ENCODE peak calls at places on chromosomes 2 and 18, in four cellular contexts. U, L, V and B are unnamed samples.

GRCh38 chr2:63888490-63889402 is 47.0 kb downstream of the UGP2 start:
- DNase-seq in V (peak), L (no peak), U (peak), B (peak)

GRCh38 chr2:102522169-102522568 is 49.1 kb downstream of the SLC9A4 start:
- DNase-seq in U (no peak), V (no peak), L (no peak), B (no peak)

GRCh38 chr2:239192456-239192855 is 208.4 kb downstream of the HDAC4 start:
- DNase-seq in U (no peak), L (no peak), V (no peak), B (no peak)

GRCh38 chr2:168216351-168217005 is 30.9 kb downstream of the STK39 start:
- DNase-seq in L (no peak), U (no peak), V (no peak), B (no peak)

GRCh38 chr2:98369710-98370239 is 23.5 kb downstream of the CNGA3 start:
- DNase-seq in U (no peak), L (no peak), V (no peak), B (no peak)

GRCh38 chr2:23673082-23673481 is 253.8 kb downstream of the ATAD2B start:
- DNase-seq in L (no peak), V (no peak), U (no peak), B (no peak)

GRCh38 chr2:239345251-239345650 is 55.6 kb downstream of the HDAC4 start:
- DNase-seq in L (no peak), U (no peak), V (no peak), B (no peak)

GRCh38 chr2:19871836-19872235 is 29.9 kb downstream of the TTC32 start:
- DNase-seq in L (no peak), U (no peak), V (no peak), B (no peak)

GRCh38 chr2:237500681-237501424 is 13.8 kb downstream of the MLPH start:
- DNase-seq in L (no peak), V (no peak), U (no peak), B (no peak)

GRCh38 chr2:23596316-23596885 is 211.4 kb downstream of the KLHL29 start:
- DNase-seq in U (peak), L (no peak), V (no peak), B (peak)

GRCh38 chr2:193517615-193518014 is 1322.9 kb upstream of the TMEFF2 start:
- DNase-seq in V (no peak), L (no peak), U (no peak), B (no peak)

GRCh38 chr18:26335139-26335933 is 109.1 kb downstream of the TAF4B start:
- DNase-seq in V (no peak), L (no peak), U (no peak), B (no peak)

GRCh38 chr2:140643761-140644187 is 1487.0 kb downstream of the LRP1B start:
- DNase-seq in U (no peak), V (no peak), L (no peak), B (no peak)

GRCh38 chr2:211281430-211282073 is 725.2 kb downstream of the CPS1 start:
- DNase-seq in U (no peak), L (no peak), V (no peak), B (peak)

GRCh38 chr2:198114064-198114463 is 309.7 kb downstream of the PLCL1 start:
- DNase-seq in V (no peak), U (no peak), L (no peak), B (no peak)

GRCh38 chr18:65704051-65704450 is 46.8 kb upstream of the CDH7 start:
- DNase-seq in L (no peak), V (no peak), U (no peak), B (no peak)

GRCh38 chr2:238182362-238182761 is 21.1 kb downstream of the ILKAP start:
- DNase-seq in V (no peak), U (no peak), L (no peak), B (no peak)

GRCh38 chr18:51211552-51211951 is 14.1 kb upstream of the MEX3C start:
- DNase-seq in V (peak), U (no peak), L (no peak), B (no peak)

GRCh38 chr18:8930990-8931648 is 171.4 kb upstream of the NDUFV2 start:
- DNase-seq in L (no peak), V (no peak), U (no peak), B (no peak)

GRCh38 chr2:132815522-132815921 is 145.5 kb upstream of the LYPD1 start:
- DNase-seq in V (no peak), U (no peak), L (no peak), B (no peak)

GRCh38 chr2:118185210-118186109 is 97.2 kb downstream of the INSIG2 start:
- DNase-seq in U (peak), V (peak), L (peak), B (peak)

GRCh38 chr18:46035701-46036680 is 36.1 kb downstream of the PSTPIP2 start:
- DNase-seq in V (no peak), U (no peak), L (no peak), B (no peak)

GRCh38 chr2:26095758-26096157 is 61.9 kb downstream of the RAB10 start:
- DNase-seq in L (no peak), U (no peak), V (no peak), B (no peak)

GRCh38 chr18:45940724-45941123 is 26.4 kb downstream of the EPG5 start:
- DNase-seq in U (no peak), L (no peak), V (no peak), B (no peak)

GRCh38 chr2:43218550-43219382 is 7.6 kb downstream of the ZFP36L2 start:
- DNase-seq in U (no peak), V (peak), L (peak), B (peak)

GRCh38 chr18:3402962-3403585 is 46.9 kb upstream of the TGIF1 start:
- DNase-seq in U (no peak), V (no peak), L (no peak), B (no peak)

GRCh38 chr18:5430131-5430530 is 113.7 kb downstream of the EPB41L3 start:
- DNase-seq in U (no peak), V (no peak), L (no peak), B (no peak)

GRCh38 chr2:102284611-102285010 is 26.8 kb upstream of the IL1RL1 start:
- DNase-seq in V (no peak), U (no peak), L (no peak), B (no peak)

GRCh38 chr2:225025917-225026571 is 16.2 kb downstream of the DOCK10 start:
- DNase-seq in V (no peak), L (no peak), U (no peak), B (no peak)

GRCh38 chr18:32907656-32908441 is 135.0 kb upstream of the KLHL14 start:
- DNase-seq in V (no peak), U (no peak), L (no peak), B (no peak)

GRCh38 chr18:48367557-48367956 is 41.6 kb downstream of the ZBTB7C start:
- DNase-seq in L (no peak), V (no peak), U (peak), B (peak)

GRCh38 chr2:70145851-70146739 is 44.7 kb downstream of the C2orf42 start:
- DNase-seq in V (peak), L (no peak), U (no peak), B (no peak)

GRCh38 chr2:240156435-240157146 is 16.1 kb upstream of the OTOS start:
- DNase-seq in V (no peak), L (no peak), U (no peak), B (no peak)

GRCh38 chr2:126244937-126245336 is 411.0 kb upstream of the GYPC start:
- DNase-seq in U (peak), L (no peak), V (peak), B (peak)

GRCh38 chr2:27461118-27461517 is 18.9 kb downstream of the KRTCAP3 start:
- DNase-seq in L (no peak), U (no peak), V (no peak), B (no peak)

GRCh38 chr2:229090231-229090630 is 180.9 kb downstream of the PID1 start:
- DNase-seq in L (no peak), U (no peak), V (no peak), B (no peak)